ENCODE peak calls at places on chromosomes 11 and 22, in seven cellular contexts. Z is choroid plexus epithelial cell; K is CD8-positive, alpha-beta T cell; G is GM12865; L is mucosa of descending colon; A is colonic mucosa; W is fibroblast of mammary gland. S is an unnamed sample.

GRCh38 chr11:128421577-128421976 is 165.8 kb downstream of the ETS1 start:
- DNase-seq in Z (peak), K (no peak), G (no peak), L (no peak), A (no peak), W (peak), S (no peak)

GRCh38 chr11:11464555-11464954 is 111.5 kb upstream of the CSNK2A3 start:
- DNase-seq in Z (no peak), K (no peak), G (no peak), L (no peak), A (no peak), W (peak), S (no peak)

GRCh38 chr11:24496728-24497396 is at the start of gene LUZP2:
- DNase-seq in Z (peak), K (no peak), G (no peak), L (no peak), A (peak), W (no peak), S (no peak)

GRCh38 chr11:71204294-71204693 is 48.1 kb downstream of the SHANK2 start:
- DNase-seq in Z (no peak), K (no peak), G (no peak), L (no peak), A (no peak), W (no peak), S (no peak)

GRCh38 chr11:130523166-130523565 is 74.7 kb downstream of the ADAMTS15 start:
- DNase-seq in Z (peak), K (no peak), G (no peak), L (no peak), A (no peak), W (no peak), S (no peak)

GRCh38 chr11:110833033-110833484 is 120.8 kb upstream of the ARHGAP20 start:
- DNase-seq in Z (peak), K (no peak), G (no peak), L (no peak), A (no peak), W (peak), S (no peak)

GRCh38 chr11:65261591-65262380 is at the start of gene POLA2:
- DNase-seq in Z (peak), K (peak), G (peak), L (peak), A (peak), W (peak), S (peak)

GRCh38 chr11:129947474-129947873 is 52.1 kb upstream of the NFRKB start:
- DNase-seq in Z (no peak), K (no peak), G (no peak), L (no peak), A (no peak), W (no peak), S (no peak)

GRCh38 chr11:35511666-35512065 is 13.8 kb downstream of the PAMR1 start:
- DNase-seq in Z (peak), K (no peak), G (no peak), L (no peak), A (no peak), W (peak), S (no peak)

DNA sequence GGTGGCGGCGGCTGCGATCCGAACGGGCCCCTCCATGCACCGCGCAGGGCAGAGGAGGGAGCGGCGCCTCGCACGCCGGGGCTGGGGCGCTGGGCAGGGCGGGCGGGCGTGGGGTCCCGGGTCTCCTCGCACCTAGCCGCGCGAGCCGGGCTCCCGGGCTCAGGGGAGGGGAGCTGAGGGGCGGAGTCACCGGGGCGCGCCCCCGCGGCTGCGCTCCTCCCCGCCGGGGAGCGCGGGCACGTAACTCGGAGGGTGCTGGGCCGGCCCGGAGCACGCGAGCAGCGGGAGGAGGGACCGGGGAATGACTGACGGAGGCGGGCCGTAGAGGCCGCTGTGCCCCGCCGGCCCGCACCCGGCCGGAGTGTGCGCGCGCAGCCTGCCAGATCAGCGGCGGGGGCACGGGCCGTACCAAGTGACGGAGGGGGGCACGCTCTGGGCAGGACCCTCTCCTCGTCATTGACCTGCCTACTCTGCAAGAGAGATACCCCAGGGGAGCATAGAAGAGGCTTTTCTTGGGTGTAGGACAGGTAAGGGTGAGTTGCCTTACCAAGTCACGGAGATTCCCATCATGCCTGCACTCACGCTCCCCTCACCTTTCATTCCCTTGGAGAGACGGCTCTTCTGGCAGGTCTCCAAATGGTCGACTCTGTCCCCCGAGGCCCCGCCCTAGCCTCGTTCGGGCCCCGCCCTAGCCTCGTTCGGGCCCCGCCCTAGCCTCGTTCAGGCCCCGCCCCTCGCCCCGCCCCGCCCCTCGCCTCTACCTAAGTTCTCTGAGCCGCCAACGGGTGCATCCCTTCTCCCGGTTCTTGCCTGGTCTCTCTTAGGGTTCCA is at the start of gene CDON:
- DNase-seq in Z (peak), K (peak), G (peak), L (peak), A (peak), W (peak), S (peak)
- TF ChIP-seq CTCF in Z (no peak), K (no peak), G (peak), L (no peak), A (no peak), W (no peak), S (peak)

GRCh38 chr11:69008774-69009440 is 4.1 kb downstream of the MRGPRF start:
- DNase-seq in Z (peak), K (no peak), G (no peak), L (peak), A (peak), W (peak), S (no peak)

GRCh38 chr11:69009441-69010211 is 3.4 kb downstream of the MRGPRF start:
- DNase-seq in Z (no peak), K (no peak), G (no peak), L (no peak), A (no peak), W (no peak), S (no peak)

GRCh38 chr11:69005631-69006368 is 7.2 kb downstream of the MRGPRF start:
- DNase-seq in Z (no peak), K (no peak), G (no peak), L (no peak), A (no peak), W (no peak), S (no peak)

GRCh38 chr11:69006816-69007215 is 6.2 kb downstream of the MRGPRF start:
- DNase-seq in Z (no peak), K (no peak), G (no peak), L (no peak), A (no peak), W (no peak), S (no peak)

DNA sequence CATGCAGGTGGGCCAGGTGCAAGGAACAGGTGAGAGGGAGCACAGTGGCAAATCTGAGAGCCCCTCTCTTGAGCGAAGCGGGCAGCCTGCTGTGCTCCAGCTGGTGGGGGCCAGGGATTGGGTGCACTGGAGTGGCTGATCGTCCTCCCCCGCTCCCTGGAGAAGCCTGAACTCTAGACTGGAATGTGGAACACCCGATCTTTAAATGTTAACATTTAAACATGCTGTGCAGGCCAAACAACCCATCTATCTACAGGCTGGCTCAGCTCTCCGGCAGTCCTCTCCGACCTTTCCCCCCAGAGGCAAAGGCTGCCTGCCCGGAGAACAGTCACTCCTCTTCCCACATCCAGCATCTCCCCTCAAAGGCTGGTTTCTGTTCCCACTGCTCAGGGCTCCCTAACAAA is 5.1 kb downstream of the MRGPRF start:
- DNase-seq in Z (no peak), K (no peak), G (no peak), L (no peak), A (no peak), W (peak), S (no peak)
- TF ChIP-seq CTCF in Z (no peak), K (no peak), G (no peak), L (no peak), A (no peak), W (no peak), S (no peak)

GRCh38 chr11:117730256-117730800 is 66.7 kb downstream of the DSCAML1 start:
- DNase-seq in Z (no peak), K (no peak), G (no peak), L (no peak), A (no peak), W (peak), S (no peak)
- TF ChIP-seq CTCF in Z (peak), K (no peak), G (no peak), L (no peak), A (no peak), W (no peak), S (no peak)

GRCh38 chr11:118263694-118264567 is at the start of gene MPZL2:
- DNase-seq in Z (no peak), K (no peak), G (no peak), L (peak), A (peak), W (no peak), S (no peak)
- TF ChIP-seq CTCF in Z (no peak), K (no peak), G (no peak), L (no peak), A (no peak), W (no peak), S (no peak)

GRCh38 chr11:38411149-38411548 is 1813.1 kb upstream of the RAG2 start:
- DNase-seq in Z (no peak), K (no peak), G (no peak), L (no peak), A (no peak), W (no peak), S (no peak)
- TF ChIP-seq CTCF in Z (peak), K (no peak), G (no peak), L (no peak), A (no peak), W (no peak), S (no peak)

GRCh38 chr22:37183432-37184379 is 4.3 kb downstream of the C1QTNF6 start:
- DNase-seq in Z (no peak), K (peak), G (no peak), L (peak), A (no peak), W (no peak), S (no peak)
- TF ChIP-seq CTCF in Z (no peak), K (no peak), G (peak), L (no peak), A (no peak), W (no peak), S (no peak)

GRCh38 chr22:20951151-20951931 is 15.7 kb upstream of the AIFM3 start:
- DNase-seq in Z (no peak), K (no peak), G (no peak), L (no peak), A (peak), W (no peak), S (no peak)

GRCh38 chr22:20952544-20953341 is 14.3 kb upstream of the AIFM3 start:
- DNase-seq in Z (no peak), K (no peak), G (no peak), L (peak), A (peak), W (no peak), S (no peak)

GRCh38 chr22:20953668-20954500 is 13.2 kb upstream of the AIFM3 start:
- DNase-seq in Z (peak), K (no peak), G (no peak), L (peak), A (no peak), W (peak), S (no peak)

GRCh38 chr22:20953342-20953608 is 13.8 kb upstream of the AIFM3 start:
- DNase-seq in Z (no peak), K (no peak), G (no peak), L (no peak), A (no peak), W (no peak), S (no peak)

GRCh38 chr22:20951932-20952380 is 15.1 kb upstream of the AIFM3 start:
- DNase-seq in Z (no peak), K (no peak), G (no peak), L (peak), A (peak), W (no peak), S (no peak)
- TF ChIP-seq CTCF in Z (no peak), K (no peak), G (no peak), L (no peak), A (peak), W (no peak), S (no peak)

GRCh38 chr22:42111798-42112197 is 18.8 kb downstream of the CYP2D6 start:
- DNase-seq in Z (no peak), K (no peak), G (no peak), L (no peak), A (no peak), W (no peak), S (no peak)

GRCh38 chr22:42108848-42109247 is 18.3 kb upstream of the NDUFA6 start:
- DNase-seq in Z (no peak), K (no peak), G (no peak), L (no peak), A (no peak), W (no peak), S (no peak)

GRCh38 chr22:42116848-42117424 is 13.7 kb downstream of the CYP2D6 start:
- DNase-seq in Z (peak), K (no peak), G (no peak), L (no peak), A (peak), W (peak), S (no peak)

GRCh38 chr22:42114721-42115120 is 15.9 kb downstream of the CYP2D6 start:
- DNase-seq in Z (peak), K (no peak), G (peak), L (no peak), A (no peak), W (peak), S (no peak)
- TF ChIP-seq CTCF in Z (peak), K (no peak), G (peak), L (no peak), A (no peak), W (peak), S (peak)

DNA sequence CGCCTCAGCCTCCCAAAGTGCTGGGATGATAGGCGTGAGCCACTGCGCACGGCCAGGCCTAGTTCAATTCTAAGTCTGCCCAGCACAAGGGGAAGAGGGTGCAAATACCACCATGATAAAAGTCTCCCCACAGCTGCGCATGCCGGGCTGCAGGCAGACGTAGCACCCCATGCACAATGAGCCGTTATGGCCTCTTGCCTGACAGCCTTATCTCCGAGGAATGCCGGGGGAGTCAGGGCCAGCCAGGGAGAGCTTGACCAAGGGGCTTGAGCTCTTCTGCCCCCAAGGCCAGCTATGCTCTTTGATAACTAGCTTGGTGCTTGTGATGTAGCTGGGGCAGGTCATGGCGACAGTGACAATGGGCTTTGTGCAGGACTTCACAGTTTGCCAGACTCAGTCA is 13.7 kb upstream of the SCUBE1 start:
- DNase-seq in Z (no peak), K (no peak), G (no peak), L (no peak), A (no peak), W (no peak), S (no peak)
- TF ChIP-seq CTCF in Z (no peak), K (no peak), G (no peak), L (no peak), A (no peak), W (no peak), S (no peak)

S was measured in D721Med.